ENCODE peak calls at places on chromosomes 3 and 15, in four cellular contexts. One of them, this sample, is unnamed.

GRCh38 chr3:62252614-62253147 is 120.7 kb downstream of the FEZF2 start:
- DNase-seq in HepG2: no peak
- DNase-seq in K562: no peak
- DNase-seq in GM12878: no peak
- DNase-seq in this sample: no peak

GRCh38 chr3:113428581-113428980 is 12.7 kb downstream of the CFAP44 start:
- DNase-seq in HepG2: no peak
- DNase-seq in K562: no peak
- DNase-seq in GM12878: no peak
- DNase-seq in this sample: no peak

GRCh38 chr3:159169828-159170227 is 368.0 kb downstream of the MFSD1 start:
- DNase-seq in GM12878: no peak
- DNase-seq in HepG2: peak; percentile 3
- DNase-seq in K562: no peak
- DNase-seq in this sample: no peak

GRCh38 chr15:65906396-65906795 is 37.1 kb downstream of the RAB11A start:
- DNase-seq in GM12878: no peak
- DNase-seq in HepG2: no peak
- DNase-seq in K562: peak; percentile 27
- DNase-seq in this sample: no peak

GRCh38 chr15:40449275-40449674 is 8.5 kb downstream of the BAHD1 start:
- DNase-seq in GM12878: no peak
- DNase-seq in K562: no peak
- DNase-seq in HepG2: no peak
- DNase-seq in this sample: no peak

GRCh38 chr3:147311716-147312115 is 94.6 kb downstream of the ZIC4 start:
- DNase-seq in GM12878: no peak
- DNase-seq in K562: no peak
- DNase-seq in HepG2: no peak
- DNase-seq in this sample: no peak

GRCh38 chr3:58998476-58999117 is 51.2 kb downstream of the CFAP20DC start:
- DNase-seq in K562: peak; percentile 86
- DNase-seq in HepG2: no peak
- DNase-seq in GM12878: no peak
- DNase-seq in this sample: no peak

GRCh38 chr3:149291178-149291577 is 42.3 kb downstream of the TM4SF18 start:
- DNase-seq in HepG2: peak; percentile 32
- DNase-seq in GM12878: no peak
- DNase-seq in K562: peak; percentile 63
- DNase-seq in this sample: no peak

GRCh38 chr15:67766963-67767362 is 58.3 kb upstream of the SKOR1 start:
- DNase-seq in K562: no peak
- DNase-seq in GM12878: no peak
- DNase-seq in HepG2: no peak
- DNase-seq in this sample: no peak

GRCh38 chr15:37981781-37982180 is 47.3 kb downstream of the TMCO5A start:
- DNase-seq in K562: peak; percentile 25
- DNase-seq in GM12878: no peak
- DNase-seq in HepG2: peak; percentile 15
- DNase-seq in this sample: no peak

GRCh38 chr3:52498134-52499054 is 3.3 kb downstream of the STAB1 start:
- DNase-seq in HepG2: no peak
- DNase-seq in GM12878: no peak
- DNase-seq in K562: peak; percentile 21
- DNase-seq in this sample: no peak

DNA sequence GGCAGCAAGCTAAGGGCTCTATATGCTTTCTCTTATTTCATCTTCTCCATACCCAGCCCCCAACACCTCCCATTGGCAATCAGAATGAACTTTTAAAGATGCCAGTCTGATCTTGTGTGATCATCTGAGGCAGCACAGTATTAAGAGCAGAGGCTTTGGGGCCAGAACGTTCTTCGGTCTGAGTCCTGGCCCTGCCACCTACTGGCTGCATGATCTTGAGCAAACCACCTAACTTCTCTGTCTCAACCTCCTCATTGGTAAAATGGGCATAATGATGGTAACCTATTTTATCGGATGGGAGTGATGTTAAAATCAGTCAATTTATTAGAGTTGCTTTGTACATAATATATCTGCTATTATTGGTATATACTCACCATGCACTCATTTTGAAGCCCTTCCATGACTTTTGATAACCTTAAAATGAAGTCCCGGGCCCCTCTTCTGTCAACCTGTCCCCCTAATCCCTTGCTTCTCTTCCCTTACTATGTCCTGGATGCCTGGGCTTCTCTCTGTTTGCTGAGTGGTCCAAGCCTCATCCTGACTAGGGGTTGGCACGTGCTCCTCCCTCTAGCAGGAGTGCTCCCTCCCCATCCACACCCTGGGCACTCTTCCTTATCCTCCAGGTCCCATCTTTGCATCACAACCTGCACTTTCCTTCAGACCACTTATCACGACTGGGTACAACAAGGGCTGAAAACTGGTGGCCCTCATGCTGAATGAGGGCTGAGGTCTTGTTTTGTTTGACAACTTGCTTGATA is 6.3 kb downstream of the EFCAB12 start:
- DNase-seq in GM12878: no peak
- DNase-seq in K562: no peak
- DNase-seq in HepG2: no peak
- DNase-seq in this sample: no peak
- TF ChIP-seq CREM in GM12878: no peak
- TF ChIP-seq CREM in K562: no peak
- TF ChIP-seq CREM in HepG2: no peak
- TF ChIP-seq CREM in this sample: no peak

GRCh38 chr15:99057697-99058420 is 47.0 kb upstream of the SYNM start:
- DNase-seq in GM12878: peak; percentile 45
- DNase-seq in HepG2: no peak
- DNase-seq in K562: no peak
- DNase-seq in this sample: no peak

GRCh38 chr15:99057020-99057419 is 47.9 kb upstream of the SYNM start:
- DNase-seq in HepG2: no peak
- DNase-seq in K562: no peak
- DNase-seq in GM12878: peak; percentile 32
- DNase-seq in this sample: peak; percentile 20

GRCh38 chr15:99058421-99058870 is 46.4 kb upstream of the SYNM start:
- DNase-seq in K562: no peak
- DNase-seq in GM12878: no peak
- DNase-seq in HepG2: no peak
- DNase-seq in this sample: no peak

GRCh38 chr15:99062226-99062625 is 42.7 kb upstream of the SYNM start:
- DNase-seq in HepG2: no peak
- DNase-seq in GM12878: no peak
- DNase-seq in K562: no peak
- DNase-seq in this sample: no peak

GRCh38 chr15:99059010-99059981 is 45.6 kb upstream of the SYNM start:
- DNase-seq in K562: peak; percentile 61
- DNase-seq in HepG2: peak; percentile 65
- DNase-seq in GM12878: no peak
- DNase-seq in this sample: peak; percentile 76
- TF ChIP-seq MAX in K562: no peak
- TF ChIP-seq MAX in HepG2: peak; percentile 57
- TF ChIP-seq MAX in GM12878: peak; percentile 42
- TF ChIP-seq MAX in this sample: no peak

DNA sequence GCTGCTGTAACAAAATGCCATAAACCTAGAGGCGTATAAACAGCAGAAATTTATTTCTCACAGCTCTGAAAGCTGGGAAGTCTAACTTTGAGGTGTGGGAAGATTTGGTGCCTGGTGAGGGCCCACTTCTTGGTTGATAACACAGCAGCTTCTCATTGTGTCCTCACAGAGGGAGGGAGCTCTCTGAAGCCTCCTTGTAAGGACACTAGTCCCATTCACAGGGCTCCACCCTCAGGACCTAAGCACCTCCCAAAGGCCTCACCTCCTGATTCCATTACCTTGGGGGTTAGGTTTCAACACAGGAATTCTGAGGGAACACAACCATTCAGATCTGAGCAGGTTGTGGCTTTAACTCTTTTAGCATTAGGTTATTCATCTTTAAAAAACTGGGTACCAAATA is 380.3 kb upstream of the ATP10A start:
- DNase-seq in HepG2: no peak
- DNase-seq in GM12878: no peak
- DNase-seq in K562: no peak
- DNase-seq in this sample: no peak
- TF ChIP-seq NR2C2 in HepG2: no peak
- TF ChIP-seq NR2C2 in GM12878: no peak
- TF ChIP-seq NR2C2 in K562: no peak
- TF ChIP-seq NR2C2 in this sample: no peak

GRCh38 chr3:139642981-139643380 is 34.8 kb downstream of the NMNAT3 start:
- DNase-seq in HepG2: no peak
- DNase-seq in GM12878: no peak
- DNase-seq in K562: no peak
- DNase-seq in this sample: no peak
- TF ChIP-seq CREM in HepG2: no peak
- TF ChIP-seq CREM in GM12878: no peak
- TF ChIP-seq CREM in K562: no peak
- TF ChIP-seq CREM in this sample: no peak

DNA sequence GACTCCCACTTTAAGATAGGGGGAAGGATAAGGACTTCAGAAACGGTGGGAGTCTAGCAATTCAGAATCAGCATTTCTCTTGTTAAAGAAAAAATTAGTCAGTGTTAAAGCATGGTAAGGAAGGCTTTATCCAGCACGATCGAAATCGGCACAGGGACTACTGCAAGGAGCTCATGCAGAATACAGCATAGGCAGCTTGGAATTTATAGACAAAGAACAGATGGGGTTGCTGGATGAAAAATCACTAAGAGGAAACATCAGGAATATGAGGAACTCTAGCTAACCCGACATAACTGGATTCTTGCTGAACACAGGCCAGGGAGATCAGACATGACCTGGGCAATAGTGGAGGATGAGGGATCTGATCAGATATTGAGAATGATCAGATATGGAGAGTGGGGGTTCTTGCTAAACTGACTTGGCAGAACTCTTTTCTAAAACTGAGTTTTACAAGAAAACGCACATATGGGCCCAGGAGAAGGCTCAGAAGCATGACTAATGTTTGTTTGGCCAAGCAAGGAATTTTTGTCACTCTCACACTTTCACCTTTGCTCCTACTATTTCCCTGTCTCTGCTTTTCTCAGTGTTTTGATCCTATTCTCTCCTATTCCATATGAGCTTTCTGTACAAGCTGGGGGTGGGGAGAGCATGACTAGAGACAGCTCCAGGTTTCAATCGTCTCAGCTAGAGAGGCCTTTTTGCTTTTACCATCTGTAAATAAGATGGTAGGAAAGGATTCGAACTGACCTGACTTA is 3.9 kb upstream of the PLCH1 start:
- DNase-seq in GM12878: no peak
- DNase-seq in HepG2: peak; percentile 81
- DNase-seq in K562: no peak
- DNase-seq in this sample: no peak
- TF ChIP-seq MAX in GM12878: no peak
- TF ChIP-seq MAX in HepG2: no peak
- TF ChIP-seq MAX in K562: no peak
- TF ChIP-seq MAX in this sample: no peak

DNA sequence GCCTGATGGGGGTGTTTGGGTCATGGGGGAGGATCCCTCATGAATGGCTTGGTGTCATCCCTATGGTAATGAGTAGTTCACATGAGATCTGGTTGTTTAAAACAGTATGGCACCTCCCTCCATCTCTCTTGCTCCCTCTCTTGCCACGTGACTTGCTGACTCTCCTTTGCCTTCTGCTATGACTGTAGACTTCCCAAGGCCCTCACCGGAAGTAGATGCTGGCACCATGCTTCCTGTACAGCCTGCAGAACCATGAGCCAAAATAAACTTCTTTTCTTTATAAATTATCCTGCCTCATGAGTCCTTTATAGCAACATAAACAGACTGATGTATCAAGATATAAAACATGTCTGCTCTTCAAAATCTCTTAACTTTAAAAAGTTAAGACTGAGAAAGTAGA is 96.1 kb downstream of the TFDP2 start:
- DNase-seq in GM12878: no peak
- DNase-seq in HepG2: no peak
- DNase-seq in K562: no peak
- DNase-seq in this sample: no peak
- TF ChIP-seq NR2C2 in GM12878: no peak
- TF ChIP-seq NR2C2 in HepG2: no peak
- TF ChIP-seq NR2C2 in K562: no peak
- TF ChIP-seq NR2C2 in this sample: no peak

GRCh38 chr15:69919816-69920215 is 177.9 kb downstream of the TLE3 start:
- DNase-seq in HepG2: no peak
- DNase-seq in GM12878: no peak
- DNase-seq in K562: no peak
- DNase-seq in this sample: peak; percentile 60
- TF ChIP-seq CREM in HepG2: no peak
- TF ChIP-seq CREM in GM12878: no peak
- TF ChIP-seq CREM in K562: no peak
- TF ChIP-seq CREM in this sample: no peak

This sample was measured in WTC11.